ENCODE peak calls at places on chromosomes 11 and 22, in eight cellular contexts. One of them, this sample, is unnamed.

GRCh38 chr22:38973289-38974169 is 8.6 kb upstream of the APOBEC3B start:
- DNase-seq in MCF 10A: peak
- DNase-seq in BE2C: peak
- DNase-seq in heart left ventricle: no peak
- DNase-seq in AG09309: no peak
- DNase-seq in neural progenitor cell: peak
- DNase-seq in Peyer's patch: peak
- DNase-seq in cardiac muscle cell: peak
- DNase-seq in this sample: no peak

GRCh38 chr11:68362801-68363379 is 50.5 kb downstream of the LRP5 start:
- DNase-seq in heart left ventricle: no peak
- DNase-seq in AG09309: no peak
- DNase-seq in MCF 10A: no peak
- DNase-seq in Peyer's patch: no peak
- DNase-seq in neural progenitor cell: no peak
- DNase-seq in BE2C: no peak
- DNase-seq in cardiac muscle cell: no peak
- DNase-seq in this sample: no peak

GRCh38 chr11:108963118-108963517 is 298.2 kb downstream of the DDX10 start:
- DNase-seq in MCF 10A: no peak
- DNase-seq in Peyer's patch: no peak
- DNase-seq in heart left ventricle: no peak
- DNase-seq in AG09309: no peak
- DNase-seq in BE2C: no peak
- DNase-seq in neural progenitor cell: no peak
- DNase-seq in cardiac muscle cell: no peak
- DNase-seq in this sample: no peak

GRCh38 chr11:120482149-120482548 is 29.4 kb upstream of the GRIK4 start:
- DNase-seq in cardiac muscle cell: peak
- DNase-seq in heart left ventricle: no peak
- DNase-seq in AG09309: no peak
- DNase-seq in Peyer's patch: no peak
- DNase-seq in MCF 10A: no peak
- DNase-seq in neural progenitor cell: no peak
- DNase-seq in BE2C: peak
- DNase-seq in this sample: no peak

GRCh38 chr22:29083576-29084566 is 11.0 kb downstream of the KREMEN1 start:
- DNase-seq in heart left ventricle: no peak
- DNase-seq in AG09309: no peak
- DNase-seq in MCF 10A: no peak
- DNase-seq in BE2C: no peak
- DNase-seq in Peyer's patch: peak
- DNase-seq in cardiac muscle cell: peak
- DNase-seq in neural progenitor cell: no peak
- DNase-seq in this sample: no peak

GRCh38 chr11:73156114-73156513 is 14.0 kb upstream of the FCHSD2 start:
- DNase-seq in Peyer's patch: peak
- DNase-seq in cardiac muscle cell: no peak
- DNase-seq in BE2C: no peak
- DNase-seq in AG09309: no peak
- DNase-seq in heart left ventricle: no peak
- DNase-seq in MCF 10A: no peak
- DNase-seq in neural progenitor cell: no peak
- DNase-seq in this sample: no peak

GRCh38 chr11:33941637-33942160 is 49.8 kb upstream of the LMO2 start:
- DNase-seq in cardiac muscle cell: peak
- DNase-seq in BE2C: peak
- DNase-seq in Peyer's patch: no peak
- DNase-seq in neural progenitor cell: no peak
- DNase-seq in heart left ventricle: no peak
- DNase-seq in AG09309: no peak
- DNase-seq in MCF 10A: no peak
- DNase-seq in this sample: no peak

GRCh38 chr11:10722307-10722706 is 28.7 kb upstream of the CTR9 start:
- DNase-seq in MCF 10A: no peak
- DNase-seq in neural progenitor cell: no peak
- DNase-seq in heart left ventricle: no peak
- DNase-seq in Peyer's patch: no peak
- DNase-seq in cardiac muscle cell: no peak
- DNase-seq in AG09309: no peak
- DNase-seq in BE2C: no peak
- DNase-seq in this sample: no peak

GRCh38 chr11:102144357-102145342 is 34.4 kb downstream of the YAP1 start:
- DNase-seq in heart left ventricle: peak
- DNase-seq in neural progenitor cell: peak
- DNase-seq in BE2C: no peak
- DNase-seq in cardiac muscle cell: peak
- DNase-seq in MCF 10A: peak
- DNase-seq in Peyer's patch: peak
- DNase-seq in AG09309: no peak
- DNase-seq in this sample: no peak

GRCh38 chr11:116162541-116163230 is 610.1 kb downstream of the BUD13 start:
- DNase-seq in MCF 10A: no peak
- DNase-seq in neural progenitor cell: peak
- DNase-seq in BE2C: no peak
- DNase-seq in heart left ventricle: peak
- DNase-seq in AG09309: no peak
- DNase-seq in cardiac muscle cell: no peak
- DNase-seq in Peyer's patch: no peak
- DNase-seq in this sample: no peak

GRCh38 chr11:132785878-132786277 is 746.4 kb downstream of the OPCML start:
- DNase-seq in neural progenitor cell: no peak
- DNase-seq in Peyer's patch: no peak
- DNase-seq in BE2C: no peak
- DNase-seq in heart left ventricle: no peak
- DNase-seq in AG09309: no peak
- DNase-seq in cardiac muscle cell: no peak
- DNase-seq in MCF 10A: no peak
- DNase-seq in this sample: no peak

GRCh38 chr22:46910624-46911023 is 148.2 kb downstream of the TBC1D22A start:
- DNase-seq in AG09309: no peak
- DNase-seq in heart left ventricle: no peak
- DNase-seq in neural progenitor cell: no peak
- DNase-seq in MCF 10A: no peak
- DNase-seq in Peyer's patch: no peak
- DNase-seq in cardiac muscle cell: no peak
- DNase-seq in BE2C: no peak
- DNase-seq in this sample: no peak

GRCh38 chr11:38937709-38938108 is 2339.7 kb upstream of the RAG2 start:
- DNase-seq in MCF 10A: no peak
- DNase-seq in AG09309: no peak
- DNase-seq in neural progenitor cell: no peak
- DNase-seq in cardiac muscle cell: no peak
- DNase-seq in heart left ventricle: no peak
- DNase-seq in Peyer's patch: no peak
- DNase-seq in BE2C: no peak
- DNase-seq in this sample: no peak

GRCh38 chr11:66858939-66859685 is 2.2 kb downstream of the LRFN4 start:
- DNase-seq in BE2C: no peak
- DNase-seq in heart left ventricle: no peak
- DNase-seq in MCF 10A: no peak
- DNase-seq in Peyer's patch: no peak
- DNase-seq in cardiac muscle cell: no peak
- DNase-seq in neural progenitor cell: no peak
- DNase-seq in AG09309: no peak
- DNase-seq in this sample: no peak

GRCh38 chr11:47207459-47207858 is 7.3 kb upstream of the DDB2 start:
- DNase-seq in neural progenitor cell: no peak
- DNase-seq in Peyer's patch: no peak
- DNase-seq in AG09309: no peak
- DNase-seq in heart left ventricle: no peak
- DNase-seq in BE2C: no peak
- DNase-seq in MCF 10A: no peak
- DNase-seq in cardiac muscle cell: no peak
- DNase-seq in this sample: no peak
- TF ChIP-seq CTCF in neural progenitor cell: no peak
- TF ChIP-seq CTCF in Peyer's patch: no peak
- TF ChIP-seq CTCF in AG09309: no peak
- TF ChIP-seq CTCF in heart left ventricle: no peak
- TF ChIP-seq CTCF in BE2C: no peak
- TF ChIP-seq CTCF in MCF 10A: no peak
- TF ChIP-seq CTCF in cardiac muscle cell: no peak
- TF ChIP-seq CTCF in this sample: no peak

GRCh38 chr22:40651563-40652501 is 15.3 kb upstream of the MRTFA start:
- DNase-seq in cardiac muscle cell: peak
- DNase-seq in heart left ventricle: peak
- DNase-seq in neural progenitor cell: peak
- DNase-seq in AG09309: peak
- DNase-seq in MCF 10A: peak
- DNase-seq in Peyer's patch: peak
- DNase-seq in BE2C: peak
- DNase-seq in this sample: peak
- TF ChIP-seq CTCF in cardiac muscle cell: no peak
- TF ChIP-seq CTCF in heart left ventricle: no peak
- TF ChIP-seq CTCF in neural progenitor cell: no peak
- TF ChIP-seq CTCF in AG09309: peak
- TF ChIP-seq CTCF in MCF 10A: no peak
- TF ChIP-seq CTCF in Peyer's patch: peak
- TF ChIP-seq CTCF in BE2C: no peak
- TF ChIP-seq CTCF in this sample: no peak

GRCh38 chr11:43947003-43947500 is 4.6 kb downstream of the C11orf96 start:
- DNase-seq in BE2C: peak
- DNase-seq in cardiac muscle cell: peak
- DNase-seq in Peyer's patch: peak
- DNase-seq in MCF 10A: no peak
- DNase-seq in neural progenitor cell: peak
- DNase-seq in AG09309: no peak
- DNase-seq in heart left ventricle: no peak
- DNase-seq in this sample: no peak
- TF ChIP-seq CTCF in BE2C: peak
- TF ChIP-seq CTCF in cardiac muscle cell: peak
- TF ChIP-seq CTCF in Peyer's patch: peak
- TF ChIP-seq CTCF in MCF 10A: peak
- TF ChIP-seq CTCF in neural progenitor cell: peak
- TF ChIP-seq CTCF in AG09309: peak
- TF ChIP-seq CTCF in heart left ventricle: peak
- TF ChIP-seq CTCF in this sample: no peak

DNA sequence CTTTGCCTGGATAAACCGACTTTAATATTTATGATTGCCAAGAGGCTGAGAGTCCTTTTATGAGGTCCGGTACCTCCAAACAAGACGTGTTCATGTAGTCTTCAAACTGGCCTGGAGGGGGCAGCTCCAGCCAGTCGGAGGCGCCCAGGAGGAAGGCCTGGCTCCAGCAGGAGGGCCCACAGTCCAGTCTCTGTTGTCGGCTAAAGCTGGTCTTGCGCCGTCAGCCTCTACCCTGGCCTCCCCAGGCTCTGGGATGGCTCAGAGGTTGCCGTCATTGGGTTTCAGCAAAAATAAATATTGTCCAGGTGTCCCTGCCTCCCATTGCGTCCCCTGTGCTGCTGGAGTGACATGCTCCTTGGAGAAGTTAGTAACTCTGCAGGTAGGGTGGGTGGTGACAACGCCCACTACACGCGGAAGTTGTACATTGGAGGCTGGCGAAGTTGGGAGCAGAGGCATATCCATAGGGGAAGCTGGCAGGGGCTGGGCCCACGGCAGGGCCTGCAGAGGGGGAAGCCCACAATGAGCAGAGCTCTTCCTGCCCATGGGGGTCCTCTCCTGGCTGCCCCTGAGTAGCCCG is 1.0 kb upstream of the SLC25A1 start:
- DNase-seq in BE2C: peak
- DNase-seq in AG09309: peak
- DNase-seq in MCF 10A: peak
- DNase-seq in Peyer's patch: peak
- DNase-seq in cardiac muscle cell: peak
- DNase-seq in heart left ventricle: peak
- DNase-seq in neural progenitor cell: peak
- DNase-seq in this sample: no peak
- TF ChIP-seq CTCF in BE2C: peak
- TF ChIP-seq CTCF in AG09309: peak
- TF ChIP-seq CTCF in MCF 10A: peak
- TF ChIP-seq CTCF in Peyer's patch: peak
- TF ChIP-seq CTCF in cardiac muscle cell: peak
- TF ChIP-seq CTCF in heart left ventricle: peak
- TF ChIP-seq CTCF in neural progenitor cell: peak
- TF ChIP-seq CTCF in this sample: no peak

DNA sequence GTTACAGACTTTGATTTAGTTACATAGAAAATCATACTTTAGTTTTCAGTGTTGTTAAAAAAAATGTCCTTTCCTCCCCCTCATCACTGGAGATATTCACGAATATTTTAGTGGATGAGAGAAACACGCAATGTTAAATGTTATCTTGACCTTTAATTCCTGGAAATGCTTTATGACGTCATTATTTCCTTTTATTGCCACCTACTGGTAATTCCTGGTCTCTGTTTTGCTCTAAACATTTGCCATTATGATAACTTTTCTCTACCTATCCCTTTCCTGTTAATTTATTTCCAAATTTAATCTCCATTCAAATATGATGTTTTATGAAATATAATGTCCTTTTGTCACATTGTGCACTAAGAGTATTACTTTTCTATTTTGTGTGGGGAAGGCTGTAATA is 770.6 kb downstream of the FAM181B start:
- DNase-seq in BE2C: no peak
- DNase-seq in neural progenitor cell: no peak
- DNase-seq in Peyer's patch: no peak
- DNase-seq in MCF 10A: peak
- DNase-seq in cardiac muscle cell: peak
- DNase-seq in AG09309: no peak
- DNase-seq in heart left ventricle: no peak
- DNase-seq in this sample: no peak
- TF ChIP-seq CTCF in BE2C: peak
- TF ChIP-seq CTCF in neural progenitor cell: peak
- TF ChIP-seq CTCF in Peyer's patch: peak
- TF ChIP-seq CTCF in MCF 10A: no peak
- TF ChIP-seq CTCF in cardiac muscle cell: peak
- TF ChIP-seq CTCF in AG09309: no peak
- TF ChIP-seq CTCF in heart left ventricle: no peak
- TF ChIP-seq CTCF in this sample: no peak

DNA sequence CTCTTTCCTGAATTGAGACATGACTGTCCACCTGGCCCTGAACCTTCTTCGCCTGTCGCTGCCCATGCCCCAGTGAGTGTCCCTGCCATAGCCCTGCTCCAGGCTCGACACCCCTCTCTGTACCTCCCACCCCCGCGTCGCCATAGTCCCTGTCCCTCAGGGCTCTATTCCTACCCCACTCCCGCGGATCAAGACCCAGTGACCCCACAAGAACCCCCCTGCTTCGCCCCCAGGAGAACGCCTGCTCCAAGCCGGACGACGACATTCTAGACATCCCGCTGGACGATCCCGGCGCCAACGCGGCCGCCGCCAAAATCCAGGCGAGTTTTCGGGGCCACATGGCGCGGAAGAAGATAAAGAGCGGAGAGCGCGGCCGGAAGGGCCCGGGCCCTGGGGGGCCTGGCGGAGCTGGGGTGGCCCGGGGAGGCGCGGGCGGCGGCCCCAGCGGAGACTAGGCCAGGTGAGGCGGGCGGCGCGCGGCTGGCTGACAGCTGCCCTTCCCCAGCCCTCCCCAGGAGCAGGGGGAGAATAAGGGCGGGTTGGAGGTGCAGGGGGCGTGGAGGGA is 5.6 kb downstream of the NRGN start:
- DNase-seq in AG09309: no peak
- DNase-seq in cardiac muscle cell: no peak
- DNase-seq in MCF 10A: no peak
- DNase-seq in heart left ventricle: no peak
- DNase-seq in BE2C: no peak
- DNase-seq in Peyer's patch: no peak
- DNase-seq in neural progenitor cell: peak
- DNase-seq in this sample: no peak
- TF ChIP-seq CTCF in AG09309: no peak
- TF ChIP-seq CTCF in cardiac muscle cell: no peak
- TF ChIP-seq CTCF in MCF 10A: no peak
- TF ChIP-seq CTCF in heart left ventricle: no peak
- TF ChIP-seq CTCF in BE2C: no peak
- TF ChIP-seq CTCF in Peyer's patch: no peak
- TF ChIP-seq CTCF in neural progenitor cell: no peak
- TF ChIP-seq CTCF in this sample: no peak